ENCODE peak calls at places on chromosome 5, in nine cellular contexts. T is Kasumi-1, B is upper lobe of right lung, X is T-cell, M is AML-193, I is putamen, W is skeletal muscle cell, V is keratinocyte, Y is fibroblast of pulmonary artery. Q is an unnamed sample.

GRCh38 chr5:178454821-178455479 is 135.2 kb downstream of the COL23A1 start:
- DNase-seq in T (no peak), B (peak; percentile 57), X (no peak), M (no peak), I (no peak), W (no peak), V (no peak), Y (no peak), Q (no peak)

GRCh38 chr5:78922879-78923621 is 62.1 kb downstream of the ARSB start:
- DNase-seq in T (no peak), B (no peak), X (no peak), M (no peak), I (no peak), W (no peak), V (no peak), Y (no peak), Q (no peak)

GRCh38 chr5:176542596-176543427 is 5.6 kb upstream of the RNF44 start:
- DNase-seq in T (no peak), B (no peak), X (peak; percentile 33), M (peak; percentile 31), I (no peak), W (no peak), V (no peak), Y (no peak), Q (no peak)

GRCh38 chr5:98556707-98557106 is 216.8 kb upstream of the RGMB start:
- DNase-seq in T (no peak), B (no peak), X (no peak), M (no peak), I (no peak), W (peak; percentile 45), V (no peak), Y (no peak), Q (no peak)

GRCh38 chr5:89283758-89284493 is 400.9 kb upstream of the MEF2C start:
- DNase-seq in T (no peak), B (no peak), X (no peak), M (no peak), I (no peak), W (no peak), V (no peak), Y (no peak), Q (no peak)

GRCh38 chr5:14512574-14512973 is 69.0 kb upstream of the OTULINL start:
- DNase-seq in T (no peak), B (no peak), X (no peak), M (no peak), I (no peak), W (no peak), V (no peak), Y (no peak), Q (no peak)

GRCh38 chr5:13488254-13488931 is 456.1 kb downstream of the DNAH5 start:
- DNase-seq in T (no peak), B (no peak), X (no peak), M (no peak), I (no peak), W (no peak), V (no peak), Y (no peak), Q (no peak)

GRCh38 chr5:163953883-163954282 is 448.5 kb downstream of the MAT2B start:
- DNase-seq in T (no peak), B (no peak), X (no peak), M (no peak), I (no peak), W (no peak), V (no peak), Y (no peak), Q (no peak)

GRCh38 chr5:142326480-142326938 is 1.7 kb upstream of the SPRY4 start:
- DNase-seq in T (no peak), B (no peak), X (no peak), M (no peak), I (no peak), W (no peak), V (no peak), Y (no peak), Q (no peak)

GRCh38 chr5:95081500-95082355 is 203.2 kb downstream of the MCTP1 start:
- DNase-seq in T (peak; percentile 95), B (peak; percentile 77), X (peak; percentile 32), M (peak; percentile 94), I (peak; percentile 70), W (peak; percentile 81), V (peak; percentile 5), Y (peak; percentile 91), Q (peak; percentile 95)

GRCh38 chr5:18008940-18009339 is 374.7 kb downstream of the TAF11L14 start:
- DNase-seq in T (no peak), B (no peak), X (no peak), M (no peak), I (no peak), W (no peak), V (no peak), Y (no peak), Q (no peak)

GRCh38 chr5:16147179-16147900 is 32.3 kb downstream of the MARCHF11 start:
- DNase-seq in T (no peak), B (no peak), X (no peak), M (no peak), I (no peak), W (no peak), V (no peak), Y (no peak), Q (no peak)

GRCh38 chr5:110909415-110909814 is 162.1 kb upstream of the TSLP start:
- DNase-seq in T (no peak), B (no peak), X (no peak), M (no peak), I (no peak), W (no peak), V (no peak), Y (no peak), Q (no peak)

GRCh38 chr5:169811680-169812079 is 168.6 kb downstream of the INSYN2B start:
- DNase-seq in T (no peak), B (no peak), X (no peak), M (no peak), I (no peak), W (no peak), V (no peak), Y (no peak), Q (no peak)

GRCh38 chr5:153573326-153574033 is 83.0 kb downstream of the GRIA1 start:
- DNase-seq in T (no peak), B (no peak), X (no peak), M (no peak), I (no peak), W (no peak), V (no peak), Y (no peak), Q (no peak)

GRCh38 chr5:167999182-167999581 is 292.3 kb upstream of the WWC1 start:
- DNase-seq in T (no peak), B (no peak), X (no peak), M (no peak), I (no peak), W (no peak), V (no peak), Y (peak; percentile 21), Q (no peak)

GRCh38 chr5:1521671-1522600 is 1.8 kb downstream of the LPCAT1 start:
- DNase-seq in T (peak; percentile 71), B (peak; percentile 73), X (no peak), M (no peak), I (no peak), W (peak; percentile 56), V (no peak), Y (peak; percentile 70), Q (no peak)

GRCh38 chr5:115872447-115872846 is 30.7 kb downstream of the AP3S1 start:
- DNase-seq in T (no peak), B (no peak), X (no peak), M (no peak), I (no peak), W (no peak), V (no peak), Y (no peak), Q (no peak)

GRCh38 chr5:33049845-33050244 is 338.7 kb downstream of the NPR3 start:
- DNase-seq in T (no peak), B (no peak), X (no peak), M (no peak), I (no peak), W (peak; percentile 60), V (peak; percentile 30), Y (peak; percentile 83), Q (no peak)

GRCh38 chr5:176656467-176656990 is 9.2 kb downstream of the TSPAN17 start:
- DNase-seq in T (no peak), B (no peak), X (no peak), M (no peak), I (no peak), W (no peak), V (no peak), Y (no peak), Q (no peak)

GRCh38 chr5:2270467-2270866 is 387.7 kb upstream of the IRX4 start:
- DNase-seq in T (no peak), B (no peak), X (no peak), M (no peak), I (no peak), W (no peak), V (no peak), Y (no peak), Q (no peak)

GRCh38 chr5:54462281-54462680 is 6.8 kb downstream of the HSPB3 start:
- DNase-seq in T (no peak), B (no peak), X (no peak), M (no peak), I (no peak), W (no peak), V (no peak), Y (no peak), Q (no peak)

GRCh38 chr5:117645400-117645799 is 1070.8 kb upstream of the SEMA6A start:
- DNase-seq in T (no peak), B (no peak), X (no peak), M (no peak), I (no peak), W (no peak), V (no peak), Y (no peak), Q (no peak)

GRCh38 chr5:149410721-149411432 is 31.8 kb upstream of the IL17B start:
- DNase-seq in T (no peak), B (peak; percentile 57), X (no peak), M (no peak), I (no peak), W (no peak), V (no peak), Y (no peak), Q (no peak)

Q was measured in MV-4-11.